ENCODE peak calls at places on chromosomes 11 and 22, in eight cellular contexts. Y, D, Q, M, B, A, N and R are unnamed samples.

GRCh38 chr22:36068776-36069344 is 40.2 kb upstream of the RBFOX2 start:
- DNase-seq in Y (no peak), D (no peak), Q (no peak), M (peak), B (no peak), A (no peak), N (peak), R (no peak)

GRCh38 chr11:57348052-57348451 is 9.9 kb downstream of the P2RX3 start:
- DNase-seq in Y (no peak), D (no peak), Q (no peak), M (no peak), B (no peak), A (no peak), N (no peak), R (no peak)

GRCh38 chr11:11028017-11028692 is 170.3 kb upstream of the ZBED5 start:
- DNase-seq in Y (peak), D (peak), Q (no peak), M (peak), B (peak), A (peak), N (peak), R (peak)

GRCh38 chr11:45163956-45164575 is 17.6 kb downstream of the PRDM11 start:
- DNase-seq in Y (no peak), D (no peak), Q (no peak), M (no peak), B (no peak), A (no peak), N (peak), R (peak)

GRCh38 chr22:45239378-45240136 is 1.1 kb downstream of the KIAA0930 start:
- DNase-seq in Y (no peak), D (no peak), Q (no peak), M (no peak), B (no peak), A (no peak), N (peak), R (no peak)

GRCh38 chr22:43893266-43893665 is 1.5 kb upstream of the PNPLA5 start:
- DNase-seq in Y (no peak), D (no peak), Q (no peak), M (no peak), B (no peak), A (no peak), N (no peak), R (peak)

GRCh38 chr11:108147150-108147549 is 25.8 kb downstream of the ACAT1 start:
- DNase-seq in Y (no peak), D (no peak), Q (no peak), M (no peak), B (no peak), A (no peak), N (no peak), R (no peak)

GRCh38 chr22:36334081-36334831 is 53.5 kb downstream of the MYH9 start:
- DNase-seq in Y (peak), D (no peak), Q (no peak), M (no peak), B (no peak), A (no peak), N (peak), R (no peak)

GRCh38 chr11:19328586-19329311 is 88.0 kb upstream of the E2F8 start:
- DNase-seq in Y (no peak), D (no peak), Q (no peak), M (no peak), B (no peak), A (no peak), N (no peak), R (no peak)

GRCh38 chr11:42239102-42239501 is 779.6 kb upstream of the LRRC4C start:
- DNase-seq in Y (no peak), D (no peak), Q (peak), M (no peak), B (no peak), A (no peak), N (no peak), R (no peak)

GRCh38 chr11:117861151-117862018 is 15.1 kb downstream of the FXYD6 start:
- DNase-seq in Y (no peak), D (no peak), Q (no peak), M (no peak), B (no peak), A (peak), N (no peak), R (no peak)

GRCh38 chr11:114562166-114562916 is 2.7 kb upstream of the NXPE1 start:
- DNase-seq in Y (no peak), D (peak), Q (no peak), M (peak), B (no peak), A (peak), N (no peak), R (no peak)

GRCh38 chr11:48123934-48124755 is 92.5 kb upstream of the OR4B1 start:
- DNase-seq in Y (no peak), D (no peak), Q (no peak), M (no peak), B (no peak), A (peak), N (peak), R (no peak)

GRCh38 chr22:20422965-20423635 is 14.5 kb downstream of the SCARF2 start:
- DNase-seq in Y (no peak), D (no peak), Q (no peak), M (no peak), B (no peak), A (no peak), N (no peak), R (peak)

GRCh38 chr11:9263840-9264380 is 1.2 kb downstream of the DENND5A start:
- DNase-seq in Y (no peak), D (peak), Q (no peak), M (no peak), B (peak), A (peak), N (peak), R (no peak)

GRCh38 chr11:44955019-44955738 is 4.5 kb upstream of the TP53I11 start:
- DNase-seq in Y (peak), D (peak), Q (peak), M (peak), B (no peak), A (peak), N (peak), R (no peak)

GRCh38 chr22:19940536-19941364 is 822 bp upstream of the COMT start:
- DNase-seq in Y (no peak), D (no peak), Q (no peak), M (peak), B (no peak), A (no peak), N (no peak), R (peak)

GRCh38 chr11:6991227-6991626 is 28.9 kb downstream of the ZNF214 start:
- DNase-seq in Y (no peak), D (no peak), Q (no peak), M (no peak), B (no peak), A (no peak), N (peak), R (no peak)

GRCh38 chr11:119806064-119806915 is 77.3 kb upstream of the NECTIN1 start:
- DNase-seq in Y (no peak), D (no peak), Q (no peak), M (no peak), B (no peak), A (no peak), N (no peak), R (no peak)

GRCh38 chr11:134802116-134802515 is 390.1 kb upstream of the B3GAT1 start:
- DNase-seq in Y (peak), D (no peak), Q (no peak), M (no peak), B (no peak), A (no peak), N (no peak), R (no peak)

GRCh38 chr11:75011872-75012271 is 23.1 kb downstream of the NEU3 start:
- DNase-seq in Y (no peak), D (no peak), Q (no peak), M (no peak), B (no peak), A (no peak), N (no peak), R (no peak)

GRCh38 chr22:35476341-35476740 is 64.3 kb upstream of the RASD2 start:
- DNase-seq in Y (no peak), D (peak), Q (no peak), M (no peak), B (no peak), A (peak), N (peak), R (no peak)

GRCh38 chr22:27240298-27240885 is 561.2 kb downstream of the MN1 start:
- DNase-seq in Y (no peak), D (no peak), Q (no peak), M (no peak), B (no peak), A (no peak), N (no peak), R (no peak)

GRCh38 chr11:2752923-2753322 is 53.1 kb upstream of the KCNQ1OT1 start:
- DNase-seq in Y (no peak), D (peak), Q (no peak), M (no peak), B (peak), A (no peak), N (no peak), R (peak)

GRCh38 chr11:64372802-64373597 is 14.0 kb downstream of the RPS6KA4 start:
- DNase-seq in Y (no peak), D (no peak), Q (peak), M (peak), B (no peak), A (peak), N (peak), R (no peak)

GRCh38 chr11:44626645-44627044 is 61.2 kb downstream of the CD82 start:
- DNase-seq in Y (no peak), D (no peak), Q (no peak), M (no peak), B (no peak), A (no peak), N (no peak), R (no peak)

GRCh38 chr22:20904008-20904979 is 12.9 kb upstream of the CRKL start:
- DNase-seq in Y (no peak), D (peak), Q (peak), M (peak), B (no peak), A (peak), N (peak), R (peak)

GRCh38 chr11:17730608-17731462 is 3.7 kb upstream of the KCNC1 start:
- DNase-seq in Y (peak), D (peak), Q (peak), M (peak), B (peak), A (peak), N (peak), R (peak)

GRCh38 chr11:15707971-15708370 is 593.2 kb downstream of the INSC start:
- DNase-seq in Y (no peak), D (no peak), Q (no peak), M (no peak), B (no peak), A (peak), N (no peak), R (peak)

GRCh38 chr11:21927628-21928027 is 265.3 kb upstream of the ANO5 start:
- DNase-seq in Y (no peak), D (no peak), Q (no peak), M (no peak), B (no peak), A (no peak), N (no peak), R (no peak)

GRCh38 chr11:128716231-128716630 is 22.4 kb downstream of the FLI1 start:
- DNase-seq in Y (no peak), D (no peak), Q (no peak), M (no peak), B (no peak), A (peak), N (peak), R (no peak)

GRCh38 chr11:58059011-58059358 is 28.2 kb downstream of the OR6Q1 start:
- DNase-seq in Y (no peak), D (peak), Q (no peak), M (peak), B (no peak), A (peak), N (no peak), R (no peak)

GRCh38 chr11:71240865-71241691 is 11.3 kb downstream of the SHANK2 start:
- DNase-seq in Y (no peak), D (peak), Q (peak), M (peak), B (peak), A (peak), N (peak), R (no peak)

GRCh38 chr22:42553475-42554361 is at the start of gene SERHL2:
- DNase-seq in Y (peak), D (no peak), Q (peak), M (peak), B (peak), A (peak), N (peak), R (peak)

GRCh38 chr11:130261546-130261945 is 53.2 kb downstream of the ZBTB44 start:
- DNase-seq in Y (no peak), D (no peak), Q (no peak), M (no peak), B (no peak), A (no peak), N (no peak), R (no peak)

GRCh38 chr11:114846040-114846791 is 167.9 kb downstream of the NXPE2 start:
- DNase-seq in Y (no peak), D (no peak), Q (no peak), M (no peak), B (no peak), A (no peak), N (peak), R (no peak)

GRCh38 chr22:32518848-32519247 is 44.2 kb downstream of the FBXO7 start:
- DNase-seq in Y (no peak), D (no peak), Q (no peak), M (no peak), B (peak), A (no peak), N (no peak), R (no peak)

GRCh38 chr11:44831605-44832394 is 105.0 kb downstream of the TSPAN18 start:
- DNase-seq in Y (no peak), D (no peak), Q (no peak), M (no peak), B (no peak), A (no peak), N (peak), R (no peak)